ENCODE peak calls at places on chromosomes 13 and 19, in four cellular contexts. A, C, S and N are unnamed samples.

GRCh38 chr19:40933025-40933424 is 51.0 kb upstream of the CYP2A7 start:
- DNase-seq in A (no peak), C (no peak), S (no peak), N (no peak)

GRCh38 chr19:5588441-5588840 is 20.7 kb upstream of the TINCR start:
- DNase-seq in A (no peak), C (no peak), S (no peak), N (no peak)

GRCh38 chr19:41449079-41449864 is 6.3 kb downstream of the ERICH4 start:
- DNase-seq in A (peak; percentile 72), C (peak; percentile 50), S (peak; percentile 80), N (peak; percentile 91)

GRCh38 chr13:30255696-30256095 is 51.7 kb downstream of the KATNAL1 start:
- DNase-seq in A (no peak), C (no peak), S (no peak), N (no peak)

GRCh38 chr13:21240586-21240985 is 64.1 kb downstream of the MRPL57 start:
- DNase-seq in A (no peak), C (no peak), S (no peak), N (no peak)

GRCh38 chr19:30402790-30403189 is 30.6 kb downstream of the ZNF536 start:
- DNase-seq in A (no peak), C (no peak), S (no peak), N (no peak)

GRCh38 chr19:49592486-49593232 is 1.7 kb downstream of the PRR12 start:
- DNase-seq in A (peak; percentile 63), C (no peak), S (no peak), N (no peak)

GRCh38 chr19:615619-616018 is 17.7 kb downstream of the POLRMT start:
- DNase-seq in A (no peak), C (no peak), S (no peak), N (no peak)

GRCh38 chr13:38045278-38046048 is 175.9 kb upstream of the TRPC4 start:
- DNase-seq in A (no peak), C (no peak), S (no peak), N (no peak)

GRCh38 chr19:41741244-41741554 is 14.1 kb upstream of the CEACAM6 start:
- DNase-seq in A (no peak), C (no peak), S (no peak), N (no peak)

GRCh38 chr13:68025604-68026003 is 795.5 kb upstream of the PCDH9 start:
- DNase-seq in A (no peak), C (no peak), S (no peak), N (no peak)

GRCh38 chr19:33456845-33457220 is 64.8 kb downstream of the PEPD start:
- DNase-seq in A (no peak), C (no peak), S (no peak), N (no peak)

GRCh38 chr19:31261651-31262331 is 87.4 kb downstream of the TSHZ3 start:
- DNase-seq in A (no peak), C (no peak), S (no peak), N (no peak)

GRCh38 chr13:52195052-52195837 is 35.8 kb upstream of the NEK3 start:
- DNase-seq in A (peak; percentile 87), C (peak; percentile 53), S (peak; percentile 83), N (peak; percentile 75)

GRCh38 chr13:94343243-94343585 is 136.3 kb downstream of the DCT start:
- DNase-seq in A (no peak), C (peak; percentile 8), S (no peak), N (no peak)

GRCh38 chr13:44272692-44273091 is 100.9 kb upstream of the SERP2 start:
- DNase-seq in A (no peak), C (no peak), S (no peak), N (no peak)

GRCh38 chr13:37884674-37885073 is 15.1 kb upstream of the TRPC4 start:
- DNase-seq in A (no peak), C (no peak), S (no peak), N (no peak)

GRCh38 chr13:98485561-98485960 is 91.3 kb downstream of the STK24 start:
- DNase-seq in A (no peak), C (no peak), S (no peak), N (peak; percentile 13)
- H3K4me1 ChIP-seq in A (peaks cover 65% of the 10 kb centered on the region), C (peaks cover 38% of the 10 kb centered on the region), S (peaks cover 97% of the 10 kb centered on the region), N (peaks cover 5% of the 10 kb centered on the region)

GRCh38 chr13:33263484-33263883 is 22.1 kb downstream of the STARD13 start:
- DNase-seq in A (no peak), C (no peak), S (no peak), N (no peak)

GRCh38 chr13:33262997-33263396 is 22.6 kb downstream of the STARD13 start:
- DNase-seq in A (no peak), C (no peak), S (no peak), N (no peak)

GRCh38 chr13:33265133-33265532 is 20.4 kb downstream of the STARD13 start:
- DNase-seq in A (no peak), C (no peak), S (no peak), N (no peak)

GRCh38 chr13:33264620-33264978 is 21.0 kb downstream of the STARD13 start:
- DNase-seq in A (no peak), C (no peak), S (no peak), N (no peak)

GRCh38 chr13:33263976-33264619 is 21.5 kb downstream of the STARD13 start:
- DNase-seq in A (no peak), C (no peak), S (no peak), N (no peak)
- H3K4me1 ChIP-seq in A (peaks cover 14% of the 10 kb centered on the region), C (peaks cover 12% of the 10 kb centered on the region), S (peaks cover 98% of the 10 kb centered on the region), N (no peaks in the 10 kb centered on the region)

DNA sequence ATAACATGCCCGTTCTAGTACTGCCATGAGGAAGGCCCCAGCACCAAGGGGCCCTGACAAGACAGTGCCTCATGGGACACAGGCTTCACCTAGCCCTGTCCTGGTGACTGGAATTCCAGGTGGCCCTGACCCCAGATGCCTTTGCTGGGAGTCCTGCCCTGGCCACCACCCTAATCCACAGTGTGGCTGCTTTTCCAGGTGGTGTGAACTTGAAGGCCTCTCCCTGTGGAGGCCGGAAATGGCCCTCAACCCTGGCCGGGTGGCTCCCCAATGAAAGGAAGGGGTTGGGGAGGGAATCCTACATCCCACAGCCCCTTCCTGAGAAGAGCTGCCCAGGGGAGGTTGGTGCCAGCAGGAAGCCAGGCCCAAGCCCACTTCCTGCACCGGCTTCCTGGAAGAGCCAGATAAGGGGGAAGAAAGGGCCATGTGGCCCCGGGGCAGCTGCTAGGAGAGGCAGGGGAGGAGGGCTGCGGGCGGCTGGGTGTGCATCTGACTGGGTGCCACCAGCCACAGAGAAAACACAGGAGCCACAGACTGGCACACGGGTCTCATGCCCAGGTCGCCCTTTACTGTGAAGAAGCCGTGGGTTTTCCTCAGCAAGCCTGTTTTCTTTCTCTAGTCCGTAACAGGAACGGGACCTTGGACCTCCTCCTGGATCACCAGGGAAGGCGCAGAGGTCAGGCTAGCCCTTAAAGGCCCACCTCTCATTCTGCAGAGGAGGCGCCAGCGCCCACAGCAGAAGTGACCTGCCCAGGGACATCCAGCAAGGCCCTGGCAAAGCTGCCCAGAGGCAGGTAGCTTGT is 4.7 kb downstream of the LSM4 start:
- DNase-seq in A (peak; percentile 79), C (no peak), S (peak; percentile 61), N (no peak)
- H3K4me1 ChIP-seq in A (peaks cover 48% of the 10 kb centered on the region), C (peaks cover 33% of the 10 kb centered on the region), S (peaks cover 46% of the 10 kb centered on the region), N (peaks cover 53% of the 10 kb centered on the region)

GRCh38 chr19:9808855-9809646 is 9.8 kb downstream of the FBXL12 start:
- DNase-seq in A (no peak), C (no peak), S (no peak), N (no peak)

GRCh38 chr19:9801976-9802375 is 16.9 kb downstream of the FBXL12 start:
- DNase-seq in A (no peak), C (no peak), S (no peak), N (no peak)

GRCh38 chr19:9811139-9811538 is 7.7 kb downstream of the FBXL12 start:
- DNase-seq in A (no peak), C (no peak), S (no peak), N (no peak)

DNA sequence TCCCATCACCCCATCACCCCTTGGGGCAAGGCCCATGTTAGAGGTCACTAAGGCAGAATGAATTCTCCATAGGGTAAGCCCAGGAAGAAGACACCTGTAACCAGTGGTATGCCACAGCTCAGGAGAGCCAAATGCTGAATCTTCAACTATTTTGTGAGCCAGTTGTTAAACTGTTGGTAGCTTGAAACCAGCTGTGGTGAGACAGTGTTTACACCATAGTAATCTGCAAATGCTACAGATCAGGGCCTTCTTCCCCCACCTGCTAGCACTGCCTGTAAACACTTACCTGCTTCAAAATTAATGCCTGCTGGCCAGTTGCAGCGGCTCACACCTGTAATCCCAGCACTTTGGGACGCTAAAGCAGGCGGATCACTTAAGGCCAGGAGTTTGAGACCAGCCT is 12.1 kb downstream of the FBXL12 start:
- DNase-seq in A (no peak), C (no peak), S (no peak), N (no peak)
- H3K4me1 ChIP-seq in A (peaks cover 2% of the 10 kb centered on the region), C (no peaks in the 10 kb centered on the region), S (no peaks in the 10 kb centered on the region), N (no peaks in the 10 kb centered on the region)

DNA sequence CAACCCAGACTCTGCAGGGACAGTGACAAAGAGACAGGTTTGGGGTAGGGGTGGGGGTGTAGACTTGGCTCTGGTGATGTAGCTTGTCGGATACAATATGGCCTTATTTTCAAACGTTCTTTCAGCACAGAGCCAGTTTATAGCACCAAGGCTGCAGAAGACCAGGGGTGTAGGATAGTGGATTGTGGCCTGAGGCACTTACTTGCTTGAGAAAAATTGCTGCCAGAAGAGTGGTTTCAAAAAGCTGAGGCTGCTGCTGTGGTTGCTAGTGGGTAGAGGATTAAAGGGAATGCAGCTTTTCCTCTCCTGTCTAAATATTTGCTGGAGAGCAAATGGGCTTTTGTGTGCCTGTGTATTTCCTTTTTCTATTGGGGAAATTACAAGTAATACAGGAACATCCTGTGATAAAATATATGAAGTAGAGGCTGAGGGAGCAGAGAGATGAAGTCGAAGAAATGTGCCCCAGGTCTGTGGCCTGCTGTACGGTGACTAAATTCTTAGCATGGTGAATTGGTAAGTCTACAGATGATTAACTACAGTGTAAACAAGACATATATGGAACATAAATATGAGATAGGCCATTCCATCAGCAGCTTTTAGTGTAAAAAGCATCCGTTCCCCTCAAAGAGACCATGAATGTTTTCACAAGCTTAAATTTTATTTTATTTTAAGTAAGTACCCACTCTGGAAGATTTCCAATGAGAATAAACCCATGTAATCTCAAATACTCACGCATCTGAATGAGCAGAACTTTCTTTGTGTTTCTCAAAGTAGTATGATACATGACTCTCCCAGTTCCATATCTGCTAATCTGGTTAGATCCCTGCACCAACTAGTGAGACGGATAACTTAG is 112.9 kb downstream of the LRCH1 start:
- DNase-seq in A (no peak), C (no peak), S (no peak), N (no peak)
- H3K4me1 ChIP-seq in A (peaks cover 59% of the 10 kb centered on the region), C (peaks cover 49% of the 10 kb centered on the region), S (peaks cover 71% of the 10 kb centered on the region), N (peaks cover 29% of the 10 kb centered on the region)

GRCh38 chr13:99974296-99974938 is 2.9 kb upstream of the ZIC5 start:
- DNase-seq in A (no peak), C (no peak), S (no peak), N (no peak)
- H3K4me1 ChIP-seq in A (peaks cover 27% of the 10 kb centered on the region), C (peaks cover 26% of the 10 kb centered on the region), S (peaks cover 29% of the 10 kb centered on the region), N (peaks cover 32% of the 10 kb centered on the region)

DNA sequence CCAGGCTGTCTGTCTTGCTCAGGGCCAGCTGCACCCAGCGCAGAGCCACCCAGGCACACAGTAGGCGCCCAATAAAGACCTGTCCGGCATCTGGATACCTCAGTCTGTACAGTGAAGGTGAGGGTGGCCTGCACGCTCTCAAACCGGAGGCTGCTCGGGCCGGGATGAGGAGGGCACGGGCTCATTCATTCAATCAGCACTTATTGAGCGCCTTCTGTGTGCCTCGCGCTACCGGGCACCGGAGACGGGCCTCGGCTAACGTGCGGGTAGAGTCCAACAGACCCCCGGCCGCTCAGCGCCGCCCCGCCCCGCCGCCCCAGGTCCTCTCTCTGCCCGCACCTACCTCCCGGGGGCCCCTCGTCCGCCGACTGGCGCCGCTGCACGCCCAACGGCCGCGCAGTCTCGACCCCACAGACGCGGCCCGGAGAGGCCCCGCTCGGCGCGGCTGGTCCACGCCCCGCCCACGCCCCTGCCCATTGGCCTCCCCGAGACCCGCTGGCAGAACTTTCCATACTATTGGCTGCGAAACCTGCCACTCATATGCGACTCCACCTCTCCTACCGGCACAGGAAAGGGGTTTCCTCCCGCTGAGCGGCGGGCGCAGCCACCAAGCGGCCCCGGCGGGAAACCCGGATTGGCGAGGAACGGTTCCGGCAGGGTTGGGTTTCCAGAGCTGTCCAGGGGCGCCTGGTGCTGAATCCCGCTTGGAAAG is at the start of gene SLC39A3:
- DNase-seq in A (peak; percentile 96), C (peak; percentile 96), S (peak; percentile 100), N (peak; percentile 98)
- H3K4me1 ChIP-seq in A (peaks cover 13% of the 10 kb centered on the region), C (peaks cover 15% of the 10 kb centered on the region), S (peaks cover 15% of the 10 kb centered on the region), N (no peaks in the 10 kb centered on the region)

GRCh38 chr13:99224019-99224418 is 23.4 kb downstream of the UBAC2 start:
- DNase-seq in A (no peak), C (no peak), S (no peak), N (no peak)
- H3K4me1 ChIP-seq in A (no peaks in the 10 kb centered on the region), C (peaks cover 46% of the 10 kb centered on the region), S (peaks cover 63% of the 10 kb centered on the region), N (peaks cover 2% of the 10 kb centered on the region)